ENCODE peak calls at places on chromosomes 1 and 21, in four cellular contexts. K, J, Q and Z are unnamed samples.

GRCh38 chr21:43274022-43274945 is 105.5 kb downstream of the CRYAA start:
- DNase-seq in K (no peak), J (no peak), Q (no peak), Z (no peak)

GRCh38 chr1:19232526-19232851 is 18.8 kb downstream of the EMC1 start:
- DNase-seq in K (peak; percentile 73), J (no peak), Q (no peak), Z (no peak)

GRCh38 chr1:63799810-63800209 is 26.0 kb downstream of the ROR1 start:
- DNase-seq in K (peak; percentile 58), J (no peak), Q (no peak), Z (no peak)

GRCh38 chr1:167430134-167430848 is 88.0 kb downstream of the CD247 start:
- DNase-seq in K (no peak), J (peak; percentile 64), Q (no peak), Z (no peak)

GRCh38 chr1:218266356-218266755 is 18.7 kb upstream of the RRP15 start:
- DNase-seq in K (peak; percentile 28), J (no peak), Q (no peak), Z (no peak)

GRCh38 chr1:180365039-180365438 is 135.0 kb downstream of the LHX4 start:
- DNase-seq in K (peak; percentile 9), J (peak; percentile 25), Q (no peak), Z (peak; percentile 20)

GRCh38 chr1:32770741-32771548 is 46.2 kb downstream of the YARS1 start:
- DNase-seq in K (no peak), J (no peak), Q (no peak), Z (no peak)

GRCh38 chr1:225937048-225937968 is 3.7 kb downstream of the LEFTY2 start:
- DNase-seq in K (no peak), J (no peak), Q (no peak), Z (no peak)

GRCh38 chr1:180935326-180936109 is 22.8 kb downstream of the KIAA1614 start:
- DNase-seq in K (no peak), J (peak; percentile 28), Q (no peak), Z (no peak)

GRCh38 chr21:35602811-35603210 is 457.5 kb downstream of the SETD4 start:
- DNase-seq in K (no peak), J (no peak), Q (no peak), Z (no peak)

GRCh38 chr21:42777757-42778344 is 101.5 kb downstream of the WDR4 start:
- DNase-seq in K (peak; percentile 10), J (peak; percentile 48), Q (no peak), Z (no peak)

GRCh38 chr1:51120629-51121028 is 18.6 kb downstream of the C1orf185 start:
- DNase-seq in K (no peak), J (no peak), Q (no peak), Z (no peak)

GRCh38 chr1:181506563-181507353 is 23.4 kb downstream of the CACNA1E start:
- DNase-seq in K (no peak), J (no peak), Q (no peak), Z (no peak)

GRCh38 chr1:19010995-19011696 is 54.7 kb upstream of the IFFO2 start:
- DNase-seq in K (peak; percentile 99), J (peak; percentile 84), Q (no peak), Z (peak; percentile 79)

GRCh38 chr1:186899577-186899976 is 70.8 kb downstream of the PLA2G4A start:
- DNase-seq in K (no peak), J (peak; percentile 77), Q (no peak), Z (no peak)

GRCh38 chr1:93701619-93702018 is 20.0 kb upstream of the BCAR3 start:
- DNase-seq in K (peak; percentile 98), J (peak; percentile 77), Q (no peak), Z (peak; percentile 88)

GRCh38 chr1:167431261-167431908 is 86.9 kb downstream of the CD247 start:
- DNase-seq in K (no peak), J (peak; percentile 54), Q (no peak), Z (no peak)

GRCh38 chr1:35708179-35708891 is 10.3 kb downstream of the C1orf216 start:
- DNase-seq in K (no peak), J (no peak), Q (peak; percentile 82), Z (no peak)

GRCh38 chr1:73593379-73593778 is 604.6 kb downstream of the LRRIQ3 start:
- DNase-seq in K (peak; percentile 34), J (no peak), Q (no peak), Z (peak; percentile 58)

GRCh38 chr1:63321061-63321787 is 1.1 kb upstream of the FOXD3 start:
- DNase-seq in K (no peak), J (no peak), Q (no peak), Z (no peak)

GRCh38 chr1:88371396-88371795 is 312.7 kb upstream of the PKN2 start:
- DNase-seq in K (no peak), J (no peak), Q (no peak), Z (no peak)

GRCh38 chr21:42830456-42831455 is 48.6 kb downstream of the WDR4 start:
- DNase-seq in K (no peak), J (no peak), Q (no peak), Z (peak; percentile 33)

GRCh38 chr1:56830052-56830451 is 10.8 kb upstream of the FYB2 start:
- DNase-seq in K (no peak), J (no peak), Q (no peak), Z (no peak)

GRCh38 chr1:78177708-78178270 is 132.0 kb downstream of the GIPC2 start:
- DNase-seq in K (peak; percentile 31), J (no peak), Q (no peak), Z (no peak)

GRCh38 chr1:201938440-201939005 is 7.8 kb downstream of the LMOD1 start:
- DNase-seq in K (no peak), J (no peak), Q (no peak), Z (no peak)

GRCh38 chr1:225467193-225468020 is 39.6 kb upstream of the LBR start:
- DNase-seq in K (peak; percentile 62), J (peak; percentile 94), Q (no peak), Z (no peak)

GRCh38 chr1:197343663-197344273 is 75.7 kb downstream of the CRB1 start:
- DNase-seq in K (no peak), J (no peak), Q (no peak), Z (no peak)

GRCh38 chr21:38323721-38324591 is 67.2 kb downstream of the KCNJ15 start:
- DNase-seq in K (peak; percentile 95), J (no peak), Q (peak; percentile 68), Z (no peak)

GRCh38 chr1:118082984-118083383 is 102.0 kb downstream of the SPAG17 start:
- DNase-seq in K (no peak), J (no peak), Q (no peak), Z (no peak)

GRCh38 chr1:85134583-85135455 is 66.0 kb downstream of the SYDE2 start:
- DNase-seq in K (peak; percentile 87), J (no peak), Q (no peak), Z (no peak)

GRCh38 chr21:46099476-46099875 is 1.6 kb downstream of the COL6A2 start:
- DNase-seq in K (peak; percentile 41), J (no peak), Q (no peak), Z (no peak)

GRCh38 chr1:209552406-209553264 is 30.9 kb upstream of the CAMK1G start:
- DNase-seq in K (no peak), J (no peak), Q (no peak), Z (no peak)